ENCODE peak calls at places on chromosomes 5 and 9, in four cellular contexts. G, D, T and O are unnamed samples. For H3K4me1, the result is how much of the 10 kb centered on the place peaks cover.

GRCh38 chr5:38783011-38783551 is 62.7 kb upstream of the OSMR start:
- DNase-seq in G (peak), D (no peak), T (no peak), O (no peak)

GRCh38 chr5:81759632-81760005 is 8.7 kb upstream of the SSBP2 start:
- DNase-seq in G (no peak), D (no peak), T (no peak), O (no peak)

GRCh38 chr5:38207343-38207742 is 51.0 kb upstream of the EGFLAM start:
- DNase-seq in G (peak), D (no peak), T (no peak), O (no peak)

GRCh38 chr9:92608221-92609141 is 61.5 kb downstream of the IPPK start:
- DNase-seq in G (peak), D (no peak), T (no peak), O (no peak)

GRCh38 chr5:55645304-55645703 is 66.8 kb downstream of the SLC38A9 start:
- DNase-seq in G (no peak), D (no peak), T (no peak), O (no peak)

GRCh38 chr5:133947431-133947841 is 21.0 kb downstream of the C5orf15 start:
- DNase-seq in G (no peak), D (no peak), T (no peak), O (no peak)

GRCh38 chr9:22079873-22080341 is 70.8 kb upstream of the CDKN2B start:
- DNase-seq in G (no peak), D (peak), T (no peak), O (no peak)

GRCh38 chr5:32312682-32313523 is at the start of gene MTMR12:
- DNase-seq in G (peak), D (peak), T (peak), O (peak)

GRCh38 chr9:126488881-126489404 is 124.8 kb upstream of the LMX1B start:
- DNase-seq in G (no peak), D (no peak), T (no peak), O (no peak)

GRCh38 chr5:164578911-164579310 is 1073.5 kb downstream of the MAT2B start:
- DNase-seq in G (no peak), D (no peak), T (no peak), O (no peak)

GRCh38 chr5:119897537-119898370 is 268.4 kb downstream of the FAM170A start:
- DNase-seq in G (no peak), D (no peak), T (no peak), O (no peak)

GRCh38 chr9:99127372-99128132 is 22.6 kb downstream of the TGFBR1 start:
- DNase-seq in G (no peak), D (no peak), T (no peak), O (no peak)

GRCh38 chr9:133777111-133777791 is 39.1 kb upstream of the SARDH start:
- DNase-seq in G (no peak), D (no peak), T (no peak), O (no peak)

GRCh38 chr9:108272350-108272899 is 583.4 kb downstream of the ACTL7B start:
- DNase-seq in G (peak), D (no peak), T (no peak), O (peak)

GRCh38 chr5:25713259-25713658 is 1068.5 kb upstream of the CDH10 start:
- DNase-seq in G (no peak), D (peak), T (peak), O (no peak)

GRCh38 chr9:81559741-81560140 is 129.6 kb downstream of the TLE1 start:
- DNase-seq in G (peak), D (no peak), T (no peak), O (no peak)

GRCh38 chr9:76996700-76997099 is 22.8 kb upstream of the FOXB2 start:
- DNase-seq in G (peak), D (no peak), T (no peak), O (no peak)

GRCh38 chr5:123997354-123998215 is 485.6 kb downstream of the CSNK1G3 start:
- DNase-seq in G (no peak), D (no peak), T (no peak), O (no peak)

GRCh38 chr9:108812388-108812787 is 43.4 kb downstream of the ACTL7B start:
- DNase-seq in G (no peak), D (no peak), T (no peak), O (no peak)

GRCh38 chr5:29950416-29951145 is 1242.9 kb upstream of the CDH6 start:
- DNase-seq in G (no peak), D (no peak), T (no peak), O (no peak)

GRCh38 chr5:59206132-59206581 is 623.3 kb downstream of the RAB3C start:
- DNase-seq in G (no peak), D (no peak), T (no peak), O (no peak)

GRCh38 chr5:108878756-108879155 is 131.1 kb downstream of the FER start:
- DNase-seq in G (no peak), D (no peak), T (no peak), O (no peak)

GRCh38 chr9:18478517-18479361 is 4.8 kb downstream of the ADAMTSL1 start:
- DNase-seq in G (no peak), D (no peak), T (no peak), O (no peak)

GRCh38 chr9:36163840-36164175 is 5.4 kb upstream of the CCIN start:
- DNase-seq in G (no peak), D (no peak), T (no peak), O (no peak)

GRCh38 chr9:93166699-93167098 is 17.2 kb upstream of the WNK2 start:
- DNase-seq in G (no peak), D (no peak), T (no peak), O (no peak)

GRCh38 chr5:156675402-156675801 is 174.7 kb upstream of the PPP1R2B start:
- DNase-seq in G (no peak), D (no peak), T (no peak), O (no peak)

GRCh38 chr9:94086468-94086867 is 2.2 kb downstream of the PTPDC1 start:
- DNase-seq in G (no peak), D (no peak), T (no peak), O (no peak)

GRCh38 chr5:33339413-33339812 is 101.4 kb upstream of the TARS1 start:
- DNase-seq in G (no peak), D (no peak), T (no peak), O (peak)

GRCh38 chr9:20981486-20981885 is 50.0 kb downstream of the HACD4 start:
- DNase-seq in G (no peak), D (no peak), T (no peak), O (no peak)

GRCh38 chr5:73365301-73365853 is 83.2 kb downstream of the FOXD1 start:
- DNase-seq in G (no peak), D (no peak), T (no peak), O (no peak)

GRCh38 chr5:135422419-135422818 is 23.4 kb upstream of the MACROH2A1 start:
- DNase-seq in G (no peak), D (no peak), T (no peak), O (no peak)

GRCh38 chr5:124677376-124677998 is 69.0 kb downstream of the ZNF608 start:
- DNase-seq in G (no peak), D (no peak), T (no peak), O (no peak)

GRCh38 chr5:116573279-116573616 is 1.4 kb downstream of the SEMA6A start:
- DNase-seq in G (no peak), D (no peak), T (no peak), O (no peak)

GRCh38 chr9:10843151-10843550 is 230.3 kb upstream of the PTPRD start:
- DNase-seq in G (no peak), D (no peak), T (no peak), O (no peak)

GRCh38 chr9:78132688-78133033 is 101.0 kb upstream of the GNAQ start:
- DNase-seq in G (no peak), D (no peak), T (no peak), O (no peak)

GRCh38 chr9:95103385-95104087 is 214.0 kb downstream of the FANCC start:
- DNase-seq in G (peak), D (no peak), T (no peak), O (no peak)

GRCh38 chr9:95101326-95101725 is 216.2 kb downstream of the FANCC start:
- DNase-seq in G (no peak), D (no peak), T (no peak), O (no peak)

GRCh38 chr9:95100071-95100627 is 217.4 kb downstream of the FANCC start:
- DNase-seq in G (no peak), D (no peak), T (no peak), O (no peak)

GRCh38 chr9:95102572-95102971 is 214.9 kb downstream of the FANCC start:
- DNase-seq in G (no peak), D (no peak), T (no peak), O (no peak)

GRCh38 chr9:95102001-95102433 is 215.5 kb downstream of the FANCC start:
- DNase-seq in G (no peak), D (no peak), T (no peak), O (no peak)
- H3K4me1 ChIP-seq in G (under half), D (under half), T (under half), O (under half)

GRCh38 chr9:131523086-131523388 is 8.0 kb downstream of the UCK1 start:
- DNase-seq in G (no peak), D (no peak), T (no peak), O (no peak)

GRCh38 chr9:131523451-131524435 is 7.3 kb downstream of the UCK1 start:
- DNase-seq in G (no peak), D (no peak), T (no peak), O (no peak)

GRCh38 chr9:131524578-131525315 is 6.3 kb downstream of the UCK1 start:
- DNase-seq in G (no peak), D (no peak), T (no peak), O (no peak)

GRCh38 chr9:131528186-131528585 is 2.9 kb downstream of the UCK1 start:
- DNase-seq in G (no peak), D (no peak), T (no peak), O (no peak)

GRCh38 chr9:131525643-131526565 is 5.2 kb downstream of the UCK1 start:
- DNase-seq in G (no peak), D (no peak), T (no peak), O (no peak)
- TF ChIP-seq SUZ12 in G (no peak), D (no peak), T (no peak), O (no peak)

GRCh38 chr9:134966697-134967546 is 49.2 kb upstream of the FCN1 start:
- DNase-seq in G (no peak), D (no peak), T (no peak), O (no peak)
- TF ChIP-seq ZNF274 in G (no peak), D (no peak), T (no peak), O (no peak)

GRCh38 chr9:15299374-15299939 is 7.6 kb downstream of the TTC39B start:
- DNase-seq in G (no peak), D (peak), T (no peak), O (no peak)
- H3K4me1 ChIP-seq in G (half or more), D (under half), T (under half), O (under half)

GRCh38 chr5:160473736-160474483 is 52.3 kb downstream of the PTTG1 start:
- DNase-seq in G (no peak), D (no peak), T (no peak), O (no peak)
- TF ChIP-seq SUZ12 in G (no peak), D (no peak), T (no peak), O (no peak)

GRCh38 chr5:19210886-19211285 is 777.1 kb downstream of the CDH18 start:
- DNase-seq in G (no peak), D (no peak), T (no peak), O (no peak)

GRCh38 chr5:19208397-19208796 is 779.6 kb downstream of the CDH18 start:
- DNase-seq in G (no peak), D (no peak), T (no peak), O (no peak)
- TF ChIP-seq ZNF274 in G (no peak), D (no peak), T (no peak), O (no peak)

DNA sequence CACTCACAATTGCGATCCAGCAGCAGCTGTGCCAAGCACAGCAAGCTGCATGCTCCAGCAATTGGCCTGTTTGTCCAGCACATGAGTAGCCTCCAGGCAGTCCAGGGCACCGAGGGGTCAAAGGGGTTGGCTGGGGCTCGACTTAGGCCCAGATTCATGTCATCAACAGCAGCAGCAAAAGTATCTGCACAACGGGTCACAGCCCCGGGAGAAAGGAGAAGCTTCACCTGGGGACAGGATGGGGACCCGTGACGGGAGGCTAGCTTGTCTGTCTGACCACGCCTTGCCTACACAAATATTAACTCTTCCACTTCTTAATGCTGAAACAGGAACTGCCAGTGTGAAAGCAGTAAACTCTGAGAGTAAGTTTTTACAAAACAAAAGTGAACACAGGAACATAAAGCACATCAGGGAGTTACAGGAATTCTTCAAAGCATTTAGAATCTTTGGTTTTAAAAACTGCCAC is 191.2 kb downstream of the PIK3R1 start:
- DNase-seq in G (no peak), D (peak), T (no peak), O (no peak)
- H3K4me1 ChIP-seq in G (under half), D (under half), T (under half), O (under half)

GRCh38 chr5:143788401-143788800 is 23.6 kb upstream of the HMHB1 start:
- DNase-seq in G (no peak), D (no peak), T (no peak), O (no peak)

GRCh38 chr5:143776951-143777350 is 35.0 kb upstream of the HMHB1 start:
- DNase-seq in G (no peak), D (no peak), T (no peak), O (no peak)

GRCh38 chr5:143779506-143779905 is 32.5 kb upstream of the HMHB1 start:
- DNase-seq in G (no peak), D (no peak), T (no peak), O (no peak)

GRCh38 chr5:143781993-143782520 is 29.9 kb upstream of the HMHB1 start:
- DNase-seq in G (no peak), D (no peak), T (no peak), O (no peak)

GRCh38 chr5:143782588-143783386 is 29.2 kb upstream of the HMHB1 start:
- DNase-seq in G (no peak), D (no peak), T (peak), O (peak)
- TF ChIP-seq SUZ12 in G (no peak), D (no peak), T (no peak), O (no peak)